ENCODE peak calls at places on chromosome 16, in seven cellular contexts. Q, E, T, N, J, V and S are unnamed samples.

GRCh38 chr16:82636485-82636884 is 9.7 kb downstream of the CDH13 start:
- DNase-seq in E (no peak), J (no peak), V (no peak), N (no peak), Q (no peak), T (no peak), S (no peak)

GRCh38 chr16:88978608-88979346 is 1.8 kb upstream of the CBFA2T3 start:
- DNase-seq in E (no peak), T (no peak), N (no peak), J (no peak), Q (no peak), V (no peak), S (no peak)

GRCh38 chr16:54342001-54342776 is 55.6 kb upstream of the IRX3 start:
- DNase-seq in T (no peak), V (no peak), E (no peak), Q (no peak), N (no peak), J (no peak), S (no peak)

GRCh38 chr16:57178793-57179212 is 7.0 kb downstream of the PSME3IP1 start:
- DNase-seq in V (no peak), T (no peak), Q (no peak), J (no peak), N (no peak), E (peak; percentile 31), S (no peak)

GRCh38 chr16:892006-892405 is 78.8 kb downstream of the LMF1 start:
- DNase-seq in V (no peak), N (no peak), J (no peak), T (no peak), E (no peak), Q (no peak), S (no peak)

GRCh38 chr16:46911038-46911437 is 26.9 kb downstream of the GPT2 start:
- DNase-seq in N (no peak), T (no peak), Q (no peak), V (no peak), J (no peak), E (no peak), S (no peak)

GRCh38 chr16:66130296-66130910 is 236.1 kb upstream of the CDH5 start:
- DNase-seq in Q (no peak), E (peak; percentile 77), N (no peak), V (no peak), J (no peak), T (no peak), S (peak; percentile 61)

GRCh38 chr16:66616592-66616991 is 12.1 kb downstream of the CMTM3 start:
- DNase-seq in J (no peak), N (no peak), V (no peak), E (no peak), T (no peak), Q (no peak), S (no peak)

GRCh38 chr16:57757326-57757786 is 21.8 kb downstream of the KATNB1 start:
- DNase-seq in N (peak; percentile 84), E (peak; percentile 70), J (peak; percentile 83), V (peak; percentile 91), T (peak; percentile 84), Q (peak; percentile 90), S (no peak)

GRCh38 chr16:89409161-89409711 is 81.1 kb downstream of the ANKRD11 start:
- DNase-seq in V (no peak), E (peak; percentile 67), J (no peak), Q (no peak), N (no peak), T (peak; percentile 49), S (no peak)

GRCh38 chr16:87459027-87459426 is 33.8 kb downstream of the ZCCHC14 start:
- DNase-seq in J (no peak), N (no peak), T (no peak), E (no peak), Q (no peak), V (no peak), S (no peak)

GRCh38 chr16:87691686-87692079 is 74.1 kb downstream of the KLHDC4 start:
- DNase-seq in V (no peak), J (no peak), Q (no peak), T (no peak), E (no peak), N (no peak), S (no peak)

GRCh38 chr16:85173077-85173980 is 61.1 kb upstream of the CIBAR2 start:
- DNase-seq in E (peak; percentile 92), V (peak; percentile 60), Q (no peak), J (peak; percentile 67), N (peak; percentile 42), T (no peak), S (no peak)
- TF ChIP-seq CTCF in E (peak; percentile 37), V (no peak), Q (no peak), J (no peak), N (peak; percentile 49), T (no peak), S (peak; percentile 16)

GRCh38 chr16:67855789-67856188 is 8.3 kb upstream of the CENPT start:
- DNase-seq in E (no peak), T (no peak), J (no peak), V (no peak), Q (no peak), N (no peak), S (no peak)

GRCh38 chr16:67857547-67858233 is 10.2 kb upstream of the CENPT start:
- DNase-seq in N (no peak), E (peak; percentile 98), V (peak; percentile 86), Q (peak; percentile 79), J (peak; percentile 95), T (no peak), S (peak; percentile 61)

GRCh38 chr16:67856927-67857546 is 9.5 kb upstream of the CENPT start:
- DNase-seq in Q (no peak), T (no peak), J (no peak), V (no peak), N (no peak), E (no peak), S (no peak)

GRCh38 chr16:67858448-67858993 is 11.0 kb upstream of the CENPT start:
- DNase-seq in J (no peak), E (no peak), Q (no peak), V (no peak), N (no peak), T (no peak), S (no peak)

GRCh38 chr16:67853670-67854069 is 6.2 kb upstream of the CENPT start:
- DNase-seq in V (no peak), E (no peak), N (no peak), J (no peak), Q (no peak), T (no peak), S (no peak)
- TF ChIP-seq CTCF in V (no peak), E (no peak), N (no peak), J (no peak), Q (no peak), T (no peak), S (no peak)

GRCh38 chr16:79051313-79051712 is 549.2 kb downstream of the MAF start:
- DNase-seq in E (no peak), N (no peak), T (no peak), Q (no peak), V (no peak), J (no peak), S (no peak)

GRCh38 chr16:79045191-79045590 is 555.3 kb downstream of the MAF start:
- DNase-seq in E (no peak), T (no peak), V (no peak), N (no peak), J (no peak), Q (no peak), S (no peak)

GRCh38 chr16:79049040-79049439 is 551.5 kb downstream of the MAF start:
- DNase-seq in V (no peak), N (no peak), T (no peak), E (no peak), Q (no peak), J (no peak), S (no peak)

GRCh38 chr16:79050063-79050462 is 550.5 kb downstream of the MAF start:
- DNase-seq in J (no peak), Q (no peak), E (no peak), V (no peak), N (no peak), T (no peak), S (no peak)

DNA sequence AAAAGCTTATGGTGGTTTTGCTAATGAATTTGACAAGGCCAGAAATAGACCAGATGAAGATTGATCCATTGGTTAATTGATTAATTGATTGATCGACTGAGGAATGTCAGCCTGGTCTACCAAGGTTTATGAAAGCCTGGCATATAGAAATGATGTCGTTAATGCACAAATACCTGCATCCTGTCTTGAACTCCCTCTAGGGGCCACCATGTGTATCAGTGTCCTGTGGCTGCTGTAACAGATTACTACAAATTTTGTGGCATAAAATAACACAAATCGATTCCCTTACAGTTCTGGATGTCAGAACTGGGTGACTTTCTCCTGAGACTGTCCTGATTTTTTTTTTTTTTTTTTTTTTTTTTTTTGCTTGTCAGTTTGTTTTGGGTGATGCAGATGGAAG is 553.2 kb downstream of the MAF start:
- DNase-seq in V (no peak), E (no peak), T (no peak), J (peak; percentile 17), N (no peak), Q (no peak), S (no peak)
- TF ChIP-seq CTCF in V (peak; percentile 52), E (peak; percentile 32), T (peak; percentile 53), J (peak; percentile 38), N (peak; percentile 59), Q (peak; percentile 36), S (no peak)

GRCh38 chr16:79064259-79064658 is 536.3 kb downstream of the MAF start:
- DNase-seq in V (no peak), E (no peak), J (no peak), T (no peak), N (no peak), Q (no peak), S (no peak)
- TF ChIP-seq CTCF in V (no peak), E (no peak), J (no peak), T (no peak), N (no peak), Q (no peak), S (no peak)

GRCh38 chr16:26546573-26546972 is 520.2 kb upstream of the C16orf82 start:
- DNase-seq in T (no peak), V (no peak), J (no peak), E (no peak), Q (no peak), N (no peak), S (no peak)

GRCh38 chr16:26542198-26542597 is 524.5 kb upstream of the C16orf82 start:
- DNase-seq in N (no peak), E (no peak), J (no peak), T (no peak), V (no peak), Q (no peak), S (no peak)

GRCh38 chr16:26550111-26550610 is 516.6 kb upstream of the C16orf82 start:
- DNase-seq in V (no peak), J (no peak), Q (no peak), T (no peak), N (no peak), E (no peak), S (no peak)

DNA sequence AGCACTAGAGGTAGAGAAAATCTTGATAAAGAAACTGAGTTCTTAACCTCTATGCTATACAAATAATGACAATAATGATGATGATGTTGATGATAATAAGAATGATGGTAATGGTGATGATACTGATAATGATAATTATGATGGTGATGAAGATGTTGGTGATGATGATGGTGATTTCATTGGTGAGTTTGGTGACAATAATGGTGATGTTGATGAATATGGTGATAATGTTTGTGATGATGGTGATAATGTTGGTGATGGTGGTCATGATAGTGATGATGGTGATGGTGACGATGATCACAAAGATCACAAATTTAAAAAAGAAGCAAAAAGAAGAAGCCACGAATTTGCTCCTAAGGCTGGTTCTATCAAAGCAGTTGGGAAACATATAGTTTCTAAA is 519.0 kb upstream of the C16orf82 start:
- DNase-seq in N (no peak), J (no peak), V (no peak), T (no peak), Q (no peak), E (no peak), S (no peak)
- TF ChIP-seq CTCF in N (no peak), J (no peak), V (no peak), T (no peak), Q (no peak), E (no peak), S (no peak)